ENCODE peak calls at places on chromosomes 5 and 9, in ten cellular contexts. One of them, this sample, is unnamed.

GRCh38 chr5:7779019-7779662 is 71.8 kb downstream of the CFAP90 start:
- DNase-seq in EH: no peak
- DNase-seq in substantia nigra: no peak
- DNase-seq in posterior cingulate gyrus: no peak
- DNase-seq in HFFc6: no peak
- DNase-seq in iris pigment epithelial cell: no peak
- DNase-seq in nephron progenitor cell: no peak
- DNase-seq in dorsolateral prefrontal cortex: no peak
- DNase-seq in HTR-8/SVneo: no peak
- DNase-seq in germinal center: no peak
- DNase-seq in this sample: no peak

GRCh38 chr5:35345222-35345621 is 114.9 kb upstream of the PRLR start:
- DNase-seq in EH: peak; percentile 2
- DNase-seq in substantia nigra: no peak
- DNase-seq in posterior cingulate gyrus: no peak
- DNase-seq in HFFc6: no peak
- DNase-seq in iris pigment epithelial cell: no peak
- DNase-seq in nephron progenitor cell: no peak
- DNase-seq in dorsolateral prefrontal cortex: no peak
- DNase-seq in HTR-8/SVneo: no peak
- DNase-seq in germinal center: no peak
- DNase-seq in this sample: no peak

GRCh38 chr9:136808075-136808780 is 480 bp downstream of the RABL6 start:
- DNase-seq in EH: peak; percentile 17
- DNase-seq in substantia nigra: peak; percentile 26
- DNase-seq in posterior cingulate gyrus: no peak
- DNase-seq in HFFc6: no peak
- DNase-seq in iris pigment epithelial cell: peak; percentile 25
- DNase-seq in nephron progenitor cell: peak; percentile 62
- DNase-seq in dorsolateral prefrontal cortex: peak; percentile 63
- DNase-seq in HTR-8/SVneo: no peak
- DNase-seq in germinal center: peak; percentile 54
- DNase-seq in this sample: no peak

GRCh38 chr5:163770625-163771024 is 265.2 kb downstream of the MAT2B start:
- DNase-seq in EH: no peak
- DNase-seq in substantia nigra: no peak
- DNase-seq in posterior cingulate gyrus: no peak
- DNase-seq in HFFc6: no peak
- DNase-seq in iris pigment epithelial cell: no peak
- DNase-seq in nephron progenitor cell: no peak
- DNase-seq in dorsolateral prefrontal cortex: no peak
- DNase-seq in HTR-8/SVneo: no peak
- DNase-seq in germinal center: no peak
- DNase-seq in this sample: no peak

GRCh38 chr9:117153021-117153420 is 261.8 kb downstream of the ASTN2 start:
- DNase-seq in EH: peak; percentile 28
- DNase-seq in substantia nigra: no peak
- DNase-seq in posterior cingulate gyrus: no peak
- DNase-seq in HFFc6: no peak
- DNase-seq in iris pigment epithelial cell: peak; percentile 43
- DNase-seq in nephron progenitor cell: no peak
- DNase-seq in dorsolateral prefrontal cortex: no peak
- DNase-seq in HTR-8/SVneo: no peak
- DNase-seq in germinal center: no peak
- DNase-seq in this sample: no peak

GRCh38 chr5:159764283-159764927 is 151.9 kb upstream of the ADRA1B start:
- DNase-seq in EH: peak; percentile 98
- DNase-seq in substantia nigra: no peak
- DNase-seq in posterior cingulate gyrus: no peak
- DNase-seq in HFFc6: peak; percentile 91
- DNase-seq in iris pigment epithelial cell: peak; percentile 96
- DNase-seq in nephron progenitor cell: no peak
- DNase-seq in dorsolateral prefrontal cortex: no peak
- DNase-seq in HTR-8/SVneo: peak; percentile 38
- DNase-seq in germinal center: no peak
- DNase-seq in this sample: peak; percentile 29

GRCh38 chr9:113649054-113649453 is 185.5 kb downstream of the RGS3 start:
- DNase-seq in EH: peak; percentile 84
- DNase-seq in substantia nigra: peak; percentile 95
- DNase-seq in posterior cingulate gyrus: peak; percentile 85
- DNase-seq in HFFc6: no peak
- DNase-seq in iris pigment epithelial cell: no peak
- DNase-seq in nephron progenitor cell: no peak
- DNase-seq in dorsolateral prefrontal cortex: peak; percentile 89
- DNase-seq in HTR-8/SVneo: no peak
- DNase-seq in germinal center: no peak
- DNase-seq in this sample: no peak

GRCh38 chr5:68449380-68449779 is 233.8 kb downstream of the PIK3R1 start:
- DNase-seq in EH: no peak
- DNase-seq in substantia nigra: no peak
- DNase-seq in posterior cingulate gyrus: no peak
- DNase-seq in HFFc6: no peak
- DNase-seq in iris pigment epithelial cell: no peak
- DNase-seq in nephron progenitor cell: no peak
- DNase-seq in dorsolateral prefrontal cortex: no peak
- DNase-seq in HTR-8/SVneo: no peak
- DNase-seq in germinal center: no peak
- DNase-seq in this sample: no peak

GRCh38 chr9:98569070-98569469 is 139.7 kb downstream of the GABBR2 start:
- DNase-seq in EH: no peak
- DNase-seq in substantia nigra: no peak
- DNase-seq in posterior cingulate gyrus: no peak
- DNase-seq in HFFc6: no peak
- DNase-seq in iris pigment epithelial cell: no peak
- DNase-seq in nephron progenitor cell: no peak
- DNase-seq in dorsolateral prefrontal cortex: no peak
- DNase-seq in HTR-8/SVneo: no peak
- DNase-seq in germinal center: no peak
- DNase-seq in this sample: no peak

GRCh38 chr9:108761530-108762347 is 94.0 kb downstream of the ACTL7B start:
- DNase-seq in EH: peak; percentile 76
- DNase-seq in substantia nigra: peak; percentile 47
- DNase-seq in posterior cingulate gyrus: no peak
- DNase-seq in HFFc6: peak; percentile 29
- DNase-seq in iris pigment epithelial cell: peak; percentile 48
- DNase-seq in nephron progenitor cell: peak; percentile 66
- DNase-seq in dorsolateral prefrontal cortex: peak; percentile 73
- DNase-seq in HTR-8/SVneo: peak; percentile 66
- DNase-seq in germinal center: peak; percentile 66
- DNase-seq in this sample: peak; percentile 37

GRCh38 chr5:62307364-62307689 is 1.3 kb downstream of the KIF2A start:
- DNase-seq in EH: no peak
- DNase-seq in substantia nigra: no peak
- DNase-seq in posterior cingulate gyrus: no peak
- DNase-seq in HFFc6: no peak
- DNase-seq in iris pigment epithelial cell: no peak
- DNase-seq in nephron progenitor cell: no peak
- DNase-seq in dorsolateral prefrontal cortex: no peak
- DNase-seq in HTR-8/SVneo: no peak
- DNase-seq in germinal center: no peak
- DNase-seq in this sample: no peak

GRCh38 chr5:139141841-139142240 is 56.3 kb downstream of the SIL1 start:
- DNase-seq in EH: no peak
- DNase-seq in substantia nigra: no peak
- DNase-seq in posterior cingulate gyrus: no peak
- DNase-seq in HFFc6: peak; percentile 49
- DNase-seq in iris pigment epithelial cell: peak; percentile 93
- DNase-seq in nephron progenitor cell: no peak
- DNase-seq in dorsolateral prefrontal cortex: no peak
- DNase-seq in HTR-8/SVneo: no peak
- DNase-seq in germinal center: no peak
- DNase-seq in this sample: no peak

GRCh38 chr9:33498387-33498786 is 24.7 kb upstream of the NOL6 start:
- DNase-seq in EH: peak; percentile 37
- DNase-seq in substantia nigra: no peak
- DNase-seq in posterior cingulate gyrus: no peak
- DNase-seq in HFFc6: no peak
- DNase-seq in iris pigment epithelial cell: no peak
- DNase-seq in nephron progenitor cell: no peak
- DNase-seq in dorsolateral prefrontal cortex: no peak
- DNase-seq in HTR-8/SVneo: no peak
- DNase-seq in germinal center: no peak
- DNase-seq in this sample: no peak

GRCh38 chr5:171391996-171392577 is 4.4 kb downstream of the NPM1 start:
- DNase-seq in EH: no peak
- DNase-seq in substantia nigra: no peak
- DNase-seq in posterior cingulate gyrus: no peak
- DNase-seq in HFFc6: no peak
- DNase-seq in iris pigment epithelial cell: no peak
- DNase-seq in nephron progenitor cell: no peak
- DNase-seq in dorsolateral prefrontal cortex: no peak
- DNase-seq in HTR-8/SVneo: no peak
- DNase-seq in germinal center: no peak
- DNase-seq in this sample: no peak

GRCh38 chr9:131323629-131324028 is 34.1 kb downstream of the PLPP7 start:
- DNase-seq in EH: no peak
- DNase-seq in substantia nigra: no peak
- DNase-seq in posterior cingulate gyrus: no peak
- DNase-seq in HFFc6: no peak
- DNase-seq in iris pigment epithelial cell: no peak
- DNase-seq in nephron progenitor cell: no peak
- DNase-seq in dorsolateral prefrontal cortex: no peak
- DNase-seq in HTR-8/SVneo: no peak
- DNase-seq in germinal center: no peak
- DNase-seq in this sample: no peak

GRCh38 chr9:95091574-95091970 is 225.9 kb downstream of the FANCC start:
- DNase-seq in EH: peak; percentile 95
- DNase-seq in substantia nigra: no peak
- DNase-seq in posterior cingulate gyrus: no peak
- DNase-seq in HFFc6: peak; percentile 22
- DNase-seq in iris pigment epithelial cell: peak; percentile 42
- DNase-seq in nephron progenitor cell: peak; percentile 66
- DNase-seq in dorsolateral prefrontal cortex: no peak
- DNase-seq in HTR-8/SVneo: no peak
- DNase-seq in germinal center: no peak
- DNase-seq in this sample: no peak

GRCh38 chr9:70133253-70134208 is 89.9 kb downstream of the MAMDC2 start:
- DNase-seq in EH: peak; percentile 45
- DNase-seq in substantia nigra: no peak
- DNase-seq in posterior cingulate gyrus: no peak
- DNase-seq in HFFc6: no peak
- DNase-seq in iris pigment epithelial cell: no peak
- DNase-seq in nephron progenitor cell: no peak
- DNase-seq in dorsolateral prefrontal cortex: no peak
- DNase-seq in HTR-8/SVneo: no peak
- DNase-seq in germinal center: no peak
- DNase-seq in this sample: no peak

GRCh38 chr5:171336486-171337206 is 27.6 kb downstream of the TLX3 start:
- DNase-seq in EH: peak; percentile 70
- DNase-seq in substantia nigra: peak; percentile 30
- DNase-seq in posterior cingulate gyrus: no peak
- DNase-seq in HFFc6: peak; percentile 58
- DNase-seq in iris pigment epithelial cell: peak; percentile 72
- DNase-seq in nephron progenitor cell: peak; percentile 56
- DNase-seq in dorsolateral prefrontal cortex: peak; percentile 61
- DNase-seq in HTR-8/SVneo: peak; percentile 41
- DNase-seq in germinal center: no peak
- DNase-seq in this sample: peak; percentile 37

GRCh38 chr9:118444403-118444802 is 740.2 kb downstream of the TLR4 start:
- DNase-seq in EH: no peak
- DNase-seq in substantia nigra: no peak
- DNase-seq in posterior cingulate gyrus: no peak
- DNase-seq in HFFc6: no peak
- DNase-seq in iris pigment epithelial cell: no peak
- DNase-seq in nephron progenitor cell: no peak
- DNase-seq in dorsolateral prefrontal cortex: no peak
- DNase-seq in HTR-8/SVneo: no peak
- DNase-seq in germinal center: no peak
- DNase-seq in this sample: no peak

GRCh38 chr5:9198399-9198798 is 347.5 kb downstream of the SEMA5A start:
- DNase-seq in EH: peak; percentile 63
- DNase-seq in substantia nigra: no peak
- DNase-seq in posterior cingulate gyrus: no peak
- DNase-seq in HFFc6: peak; percentile 22
- DNase-seq in iris pigment epithelial cell: peak; percentile 51
- DNase-seq in nephron progenitor cell: peak; percentile 18
- DNase-seq in dorsolateral prefrontal cortex: no peak
- DNase-seq in HTR-8/SVneo: no peak
- DNase-seq in germinal center: no peak
- DNase-seq in this sample: no peak

GRCh38 chr5:33439905-33440481 is 772 bp upstream of the TARS1 start:
- DNase-seq in EH: no peak
- DNase-seq in substantia nigra: no peak
- DNase-seq in posterior cingulate gyrus: no peak
- DNase-seq in HFFc6: no peak
- DNase-seq in iris pigment epithelial cell: no peak
- DNase-seq in nephron progenitor cell: no peak
- DNase-seq in dorsolateral prefrontal cortex: no peak
- DNase-seq in HTR-8/SVneo: no peak
- DNase-seq in germinal center: peak; percentile 5
- DNase-seq in this sample: no peak

GRCh38 chr5:124806026-124806856 is 59.8 kb upstream of the ZNF608 start:
- DNase-seq in EH: peak; percentile 4
- DNase-seq in substantia nigra: peak; percentile 33
- DNase-seq in posterior cingulate gyrus: peak; percentile 21
- DNase-seq in HFFc6: no peak
- DNase-seq in iris pigment epithelial cell: peak; percentile 94
- DNase-seq in nephron progenitor cell: peak; percentile 31
- DNase-seq in dorsolateral prefrontal cortex: peak; percentile 45
- DNase-seq in HTR-8/SVneo: peak; percentile 42
- DNase-seq in germinal center: no peak
- DNase-seq in this sample: no peak

GRCh38 chr5:50667079-50667652 is 729 bp downstream of the PARP8 start:
- DNase-seq in EH: peak; percentile 49
- DNase-seq in substantia nigra: no peak
- DNase-seq in posterior cingulate gyrus: no peak
- DNase-seq in HFFc6: no peak
- DNase-seq in iris pigment epithelial cell: peak; percentile 53
- DNase-seq in nephron progenitor cell: peak; percentile 73
- DNase-seq in dorsolateral prefrontal cortex: peak; percentile 64
- DNase-seq in HTR-8/SVneo: no peak
- DNase-seq in germinal center: peak; percentile 29
- DNase-seq in this sample: peak; percentile 13

GRCh38 chr5:132473019-132473531 is 17.5 kb downstream of the IRF1 start:
- DNase-seq in EH: no peak
- DNase-seq in substantia nigra: no peak
- DNase-seq in posterior cingulate gyrus: no peak
- DNase-seq in HFFc6: no peak
- DNase-seq in iris pigment epithelial cell: no peak
- DNase-seq in nephron progenitor cell: no peak
- DNase-seq in dorsolateral prefrontal cortex: peak; percentile 22
- DNase-seq in HTR-8/SVneo: no peak
- DNase-seq in germinal center: no peak
- DNase-seq in this sample: no peak

GRCh38 chr5:176796411-176796810 is 13.9 kb upstream of the UNC5A start:
- DNase-seq in EH: no peak
- DNase-seq in substantia nigra: no peak
- DNase-seq in posterior cingulate gyrus: no peak
- DNase-seq in HFFc6: no peak
- DNase-seq in iris pigment epithelial cell: no peak
- DNase-seq in nephron progenitor cell: no peak
- DNase-seq in dorsolateral prefrontal cortex: no peak
- DNase-seq in HTR-8/SVneo: no peak
- DNase-seq in germinal center: no peak
- DNase-seq in this sample: no peak

GRCh38 chr5:53418844-53419243 is 61.6 kb upstream of the FST start:
- DNase-seq in EH: peak; percentile 97
- DNase-seq in substantia nigra: no peak
- DNase-seq in posterior cingulate gyrus: no peak
- DNase-seq in HFFc6: peak; percentile 96
- DNase-seq in iris pigment epithelial cell: peak; percentile 97
- DNase-seq in nephron progenitor cell: no peak
- DNase-seq in dorsolateral prefrontal cortex: no peak
- DNase-seq in HTR-8/SVneo: peak; percentile 33
- DNase-seq in germinal center: no peak
- DNase-seq in this sample: peak; percentile 94

GRCh38 chr5:76679231-76679630 is 36.7 kb upstream of the F2R start:
- DNase-seq in EH: peak; percentile 43
- DNase-seq in substantia nigra: no peak
- DNase-seq in posterior cingulate gyrus: no peak
- DNase-seq in HFFc6: no peak
- DNase-seq in iris pigment epithelial cell: peak; percentile 78
- DNase-seq in nephron progenitor cell: no peak
- DNase-seq in dorsolateral prefrontal cortex: no peak
- DNase-seq in HTR-8/SVneo: no peak
- DNase-seq in germinal center: no peak
- DNase-seq in this sample: no peak

GRCh38 chr9:132987021-132987620 is 8.6 kb downstream of the GFI1B start:
- DNase-seq in EH: no peak
- DNase-seq in substantia nigra: no peak
- DNase-seq in posterior cingulate gyrus: no peak
- DNase-seq in HFFc6: no peak
- DNase-seq in iris pigment epithelial cell: no peak
- DNase-seq in nephron progenitor cell: no peak
- DNase-seq in dorsolateral prefrontal cortex: no peak
- DNase-seq in HTR-8/SVneo: no peak
- DNase-seq in germinal center: no peak
- DNase-seq in this sample: no peak